ENCODE peak calls at places on chromosomes 1 and 21, in seven cellular contexts. N, Z, F, E, A, P and B are unnamed samples. For H3K27me3 and H3K9me3, the result is how much of the 10 kb centered on the place peaks cover.

GRCh38 chr1:6509603-6510291 is 18.3 kb upstream of the PLEKHG5 start:
- DNase-seq in P (no peak), Z (no peak), N (no peak), F (no peak), A (no peak), E (no peak), B (no peak)

GRCh38 chr21:36504067-36505058 is 24.4 kb upstream of the CLDN14 start:
- DNase-seq in F (peak), N (no peak), Z (no peak), E (no peak), A (no peak), P (no peak), B (no peak)

GRCh38 chr1:42950146-42950480 is 8.6 kb downstream of the SLC2A1 start:
- DNase-seq in A (no peak), E (no peak), Z (no peak), N (no peak), P (no peak), F (no peak), B (no peak)

GRCh38 chr1:92960395-92961130 is 699 bp downstream of the DIPK1A start:
- DNase-seq in F (peak), P (peak), E (peak), Z (peak), A (peak), N (no peak), B (peak)

GRCh38 chr1:11961230-11961629 is 19.0 kb upstream of the MFN2 start:
- DNase-seq in F (no peak), N (no peak), P (no peak), E (no peak), Z (no peak), A (no peak), B (no peak)

GRCh38 chr1:4838231-4838630 is 183.8 kb downstream of the AJAP1 start:
- DNase-seq in N (no peak), A (no peak), E (no peak), Z (no peak), F (no peak), P (no peak), B (no peak)

GRCh38 chr1:32580348-32581017 is 41.3 kb downstream of the ZBTB8A start:
- DNase-seq in A (no peak), Z (no peak), P (no peak), E (no peak), F (peak), N (no peak), B (no peak)

GRCh38 chr1:92583821-92584760 is 97.4 kb upstream of the GFI1 start:
- DNase-seq in A (no peak), P (no peak), F (no peak), E (no peak), Z (no peak), N (no peak), B (no peak)

GRCh38 chr1:205920159-205920558 is 23.1 kb downstream of the SLC26A9 start:
- DNase-seq in N (peak), P (peak), Z (peak), A (peak), E (peak), F (no peak), B (peak)

GRCh38 chr1:78102916-78103315 is 57.1 kb downstream of the GIPC2 start:
- DNase-seq in N (no peak), P (no peak), Z (no peak), F (no peak), A (no peak), E (no peak), B (no peak)

GRCh38 chr21:14492890-14493289 is 53.2 kb downstream of the SAMSN1 start:
- DNase-seq in F (no peak), Z (no peak), A (peak), P (no peak), E (no peak), N (no peak), B (no peak)

GRCh38 chr1:206442101-206442500 is 28.2 kb upstream of the IKBKE start:
- DNase-seq in Z (no peak), E (no peak), F (no peak), N (no peak), A (no peak), P (no peak), B (no peak)

GRCh38 chr21:17463441-17463840 is 49.4 kb upstream of the CXADR start:
- DNase-seq in A (peak), N (no peak), Z (no peak), E (no peak), P (no peak), F (peak), B (no peak)

GRCh38 chr1:59718989-59719360 is 95.8 kb upstream of the HOOK1 start:
- DNase-seq in E (no peak), Z (no peak), P (peak), N (no peak), F (no peak), A (peak), B (peak)

GRCh38 chr1:158163000-158163947 is 17.4 kb upstream of the CD1D start:
- DNase-seq in Z (no peak), P (no peak), N (no peak), A (no peak), F (no peak), E (no peak), B (no peak)

GRCh38 chr1:240402318-240402717 is 209.6 kb downstream of the GREM2 start:
- DNase-seq in P (no peak), A (no peak), F (no peak), E (no peak), Z (no peak), N (no peak), B (no peak)

GRCh38 chr21:31235671-31236450 is 108.2 kb downstream of the TIAM1 start:
- DNase-seq in E (no peak), N (no peak), A (no peak), F (no peak), P (no peak), Z (no peak), B (no peak)

GRCh38 chr1:227454686-227455085 is 108.7 kb upstream of the ZNF678 start:
- DNase-seq in E (no peak), N (no peak), A (no peak), P (no peak), Z (no peak), F (no peak), B (no peak)

GRCh38 chr1:247375747-247376146 is 40.2 kb upstream of the NLRP3 start:
- DNase-seq in N (no peak), A (no peak), E (no peak), Z (no peak), P (no peak), F (peak), B (no peak)

GRCh38 chr1:209861242-209861641 is 33.5 kb downstream of the UTP25 start:
- DNase-seq in Z (no peak), E (no peak), A (no peak), P (no peak), F (no peak), N (no peak), B (no peak)

GRCh38 chr1:6587261-6588005 is 7.6 kb downstream of the ZBTB48 start:
- DNase-seq in Z (no peak), P (peak), E (peak), A (peak), F (no peak), N (no peak), B (no peak)

GRCh38 chr1:211811848-211812247 is 18.7 kb downstream of the LPGAT1 start:
- DNase-seq in F (no peak), P (no peak), A (no peak), Z (no peak), N (no peak), E (no peak), B (no peak)

GRCh38 chr21:42392731-42393442 is 3.0 kb downstream of the TMPRSS3 start:
- DNase-seq in N (no peak), Z (no peak), P (no peak), A (no peak), E (no peak), F (no peak), B (no peak)

GRCh38 chr1:204565617-204566582 is 49.7 kb downstream of the MDM4 start:
- DNase-seq in F (peak), A (no peak), N (no peak), P (no peak), Z (no peak), E (no peak), B (no peak)

GRCh38 chr1:231733063-231733462 is 106.5 kb downstream of the DISC1 start:
- DNase-seq in P (no peak), E (no peak), F (no peak), Z (no peak), A (no peak), N (no peak), B (no peak)

GRCh38 chr1:63988941-63989340 is 214.5 kb upstream of the UBE2U start:
- DNase-seq in Z (no peak), P (no peak), E (no peak), N (no peak), A (no peak), F (no peak), B (no peak)

GRCh38 chr21:42630626-42631025 is 22.8 kb upstream of the PDE9A start:
- DNase-seq in Z (no peak), A (no peak), F (no peak), P (no peak), E (no peak), N (no peak), B (no peak)

GRCh38 chr21:24514081-24514733 is 1093.1 kb downstream of the MRPL39 start:
- DNase-seq in N (no peak), F (no peak), E (no peak), Z (no peak), P (no peak), A (no peak), B (no peak)

GRCh38 chr1:33120436-33121231 is 39.7 kb downstream of the AZIN2 start:
- DNase-seq in A (no peak), Z (no peak), N (no peak), F (no peak), E (no peak), P (no peak), B (no peak)

GRCh38 chr1:233790121-233790520 is 114.4 kb upstream of the SLC35F3 start:
- DNase-seq in E (no peak), A (no peak), P (no peak), Z (no peak), F (no peak), N (no peak), B (no peak)

GRCh38 chr1:46802901-46803574 is 4.2 kb downstream of the CYP4B1 start:
- DNase-seq in A (no peak), N (no peak), Z (no peak), F (no peak), E (no peak), P (no peak), B (no peak)

GRCh38 chr1:46804027-46804889 is 5.4 kb downstream of the CYP4B1 start:
- DNase-seq in F (no peak), N (no peak), Z (no peak), E (no peak), P (peak), A (no peak), B (no peak)

GRCh38 chr1:46806196-46807020 is 7.6 kb downstream of the CYP4B1 start:
- DNase-seq in A (peak), P (peak), Z (peak), F (no peak), E (peak), N (peak), B (peak)

GRCh38 chr1:46805755-46806154 is 6.9 kb downstream of the CYP4B1 start:
- DNase-seq in Z (no peak), N (no peak), E (no peak), A (no peak), F (no peak), P (no peak), B (no peak)

GRCh38 chr1:46804926-46805325 is 6.1 kb downstream of the CYP4B1 start:
- DNase-seq in E (no peak), A (no peak), N (no peak), F (no peak), P (no peak), Z (peak), B (no peak)
- H3K4me3 ChIP-seq in E (no peak), A (no peak), N (no peak), F (no peak), P (peak), Z (no peak), B (no peak)

GRCh38 chr1:18201997-18202719 is 94.6 kb downstream of the IGSF21 start:
- DNase-seq in P (no peak), N (no peak), F (no peak), Z (no peak), E (no peak), A (no peak), B (no peak)
- H3K27me3 ChIP-seq in P (half or more), N (under half), F (under half), Z (under half), E (half or more), A (half or more), B (under half)

GRCh38 chr21:38227401-38227800 is 29.4 kb upstream of the KCNJ15 start:
- DNase-seq in Z (no peak), F (no peak), A (no peak), N (no peak), E (no peak), P (no peak), B (no peak)
- H3K9me3 ChIP-seq in Z (under half), F (under half), A (half or more), N (half or more), E (half or more), P (half or more), B (under half)

DNA sequence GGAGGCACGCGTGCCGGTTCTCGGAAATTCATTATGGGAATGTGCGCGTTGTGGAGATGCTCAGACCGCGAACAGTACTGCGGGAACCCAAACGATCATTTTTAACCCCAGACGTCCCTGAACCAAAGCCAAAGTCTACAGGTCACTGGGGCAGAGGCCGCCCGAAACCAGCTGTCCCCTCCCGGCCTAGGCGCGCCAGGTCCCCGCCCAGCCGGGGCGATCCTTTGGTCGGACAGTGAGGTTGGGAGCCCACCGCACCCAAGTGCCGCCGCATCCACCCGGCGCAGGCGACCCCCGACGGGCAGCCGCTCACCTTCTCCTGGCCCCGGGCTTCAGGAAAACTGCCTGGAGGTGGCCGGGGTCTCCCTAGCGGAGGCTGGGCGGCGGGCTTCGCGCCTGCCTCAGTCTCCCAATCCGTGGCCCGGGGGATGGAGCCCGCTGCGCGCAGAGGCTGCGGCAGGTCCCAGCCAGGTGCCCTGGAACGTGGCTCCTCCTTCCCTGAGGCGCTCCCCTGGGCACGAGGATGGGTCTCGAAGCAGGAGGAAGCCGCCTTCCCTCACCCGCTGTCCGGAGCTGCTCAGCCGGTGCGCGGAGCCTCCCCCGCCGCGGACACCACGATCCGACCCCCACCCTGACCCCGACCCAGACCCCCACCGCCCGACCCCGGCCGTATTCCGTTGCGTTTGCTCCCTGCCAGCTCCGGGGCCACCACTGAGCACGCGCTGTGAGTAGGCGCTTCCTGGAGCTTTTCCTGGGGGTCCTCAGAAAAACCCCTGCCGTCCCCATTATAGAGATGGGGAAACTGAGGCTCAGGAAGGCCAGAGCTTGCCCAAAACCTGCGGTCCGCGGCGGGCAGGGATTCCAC is 8.1 kb upstream of the SLX9 start:
- DNase-seq in N (no peak), P (peak), F (no peak), Z (no peak), E (peak), A (no peak), B (no peak)
- H3K4me3 ChIP-seq in N (peak), P (peak), F (peak), Z (peak), E (peak), A (peak), B (no peak)

GRCh38 chr1:165443539-165444289 is 1.2 kb downstream of the RXRG start:
- DNase-seq in Z (peak), F (peak), E (no peak), A (no peak), N (no peak), P (peak), B (no peak)
- H3K27me3 ChIP-seq in Z (under half), F (half or more), E (under half), A (under half), N (under half), P (under half), B (under half)

DNA sequence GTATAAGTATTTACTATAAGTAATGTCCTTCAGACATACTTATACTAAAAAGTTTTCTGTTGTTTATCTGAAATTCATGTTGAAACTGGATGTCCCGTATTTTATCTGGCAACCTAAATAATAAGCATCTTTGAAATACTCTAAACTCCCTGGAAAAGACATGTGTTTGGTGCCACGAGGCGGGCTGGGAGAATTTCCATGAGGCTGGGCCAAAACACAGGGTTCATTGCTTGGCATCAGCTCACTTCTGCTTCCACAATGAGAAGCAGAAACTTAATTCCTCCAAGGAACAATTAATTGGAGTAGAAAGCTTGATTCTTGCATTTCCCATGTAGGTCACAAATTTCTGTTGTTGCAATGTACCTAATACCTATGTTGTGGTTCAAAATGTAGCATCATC is 110.2 kb downstream of the PSMG1 start:
- DNase-seq in F (no peak), N (no peak), P (no peak), E (peak), Z (no peak), A (no peak), B (no peak)
- H3K9me3 ChIP-seq in F (under half), N (under half), P (under half), E (under half), Z (under half), A (under half), B (under half)

GRCh38 chr1:201399352-201400126 is 415 bp upstream of the LAD1 start:
- DNase-seq in Z (no peak), P (no peak), A (no peak), F (peak), N (no peak), E (no peak), B (peak)
- H3K4me3 ChIP-seq in Z (peak), P (peak), A (peak), F (peak), N (peak), E (peak), B (peak)

GRCh38 chr1:228554107-228554506 is 66.9 kb downstream of the RNF187 start:
- DNase-seq in P (no peak), N (no peak), F (no peak), A (no peak), Z (no peak), E (no peak), B (no peak)
- H3K27me3 ChIP-seq in P (under half), N (under half), F (under half), A (under half), Z (under half), E (under half), B (under half)

GRCh38 chr1:71128060-71128459 is 47.2 kb upstream of the ZRANB2 start:
- DNase-seq in A (no peak), P (no peak), Z (no peak), N (no peak), E (no peak), F (no peak), B (no peak)
- H3K9me3 ChIP-seq in A (half or more), P (half or more), Z (under half), N (under half), E (under half), F (under half), B (under half)